ENCODE peak calls at places on chromosomes 6 and 20, in six cellular contexts. U, Q, G, S, C and X are unnamed samples.

GRCh38 chr6:112189494-112189893 is 64.9 kb downstream of the LAMA4 start:
- DNase-seq in Q (peak; percentile 93), C (no peak), S (peak; percentile 40), G (no peak), U (no peak), X (no peak)

GRCh38 chr20:23205656-23206055 is 119.5 kb upstream of the CD93 start:
- DNase-seq in G (peak; percentile 80), C (no peak), S (peak; percentile 28), U (peak; percentile 63), Q (peak; percentile 36), X (no peak)

GRCh38 chr6:105322499-105323231 is 80.2 kb downstream of the PREP start:
- DNase-seq in U (no peak), C (no peak), S (peak; percentile 48), Q (no peak), G (no peak), X (no peak)

GRCh38 chr20:48025061-48025515 is 239.8 kb upstream of the SULF2 start:
- DNase-seq in G (peak; percentile 53), C (no peak), S (peak; percentile 93), U (no peak), Q (peak; percentile 97), X (peak; percentile 77)

GRCh38 chr6:109770779-109771178 is 79.7 kb downstream of the FIG4 start:
- DNase-seq in U (no peak), Q (no peak), C (no peak), S (no peak), G (no peak), X (no peak)

GRCh38 chr6:126535138-126535537 is 195.2 kb downstream of the CENPW start:
- DNase-seq in C (no peak), G (no peak), S (no peak), U (no peak), Q (no peak), X (no peak)

GRCh38 chr6:53547166-53547814 is 2.4 kb upstream of the GCLC start:
- DNase-seq in C (no peak), S (no peak), U (no peak), G (no peak), Q (no peak), X (no peak)

GRCh38 chr20:53296451-53297153 is 297.0 kb downstream of the ZNF217 start:
- DNase-seq in G (no peak), U (no peak), S (peak; percentile 16), Q (no peak), C (no peak), X (no peak)

GRCh38 chr6:149028767-149029405 is 282.1 kb downstream of the UST start:
- DNase-seq in G (peak; percentile 58), U (peak; percentile 58), Q (peak; percentile 95), C (peak; percentile 35), S (peak; percentile 95), X (no peak)

GRCh38 chr6:124223596-124223995 is 419.9 kb downstream of the NKAIN2 start:
- DNase-seq in U (no peak), Q (peak; percentile 75), S (peak; percentile 8), C (no peak), G (no peak), X (no peak)